ENCODE peak calls at places on chromosomes 11 and 22, in six cellular contexts. U is neuronal stem cell, L is IMR-90, Y is H1, K is mesendoderm, V is mesenchymal stem cell. R is an unnamed sample.

GRCh38 chr22:20760084-20760483 is 13.8 kb upstream of the SERPIND1 start:
- DNase-seq in L (no peak), U (no peak), V (no peak), Y (no peak), K (no peak), R (no peak)

GRCh38 chr11:398826-399225 is 4.8 kb downstream of the PKP3 start:
- DNase-seq in K (no peak), L (no peak), V (peak; percentile 43), Y (no peak), U (no peak), R (peak; percentile 54)

GRCh38 chr11:66722745-66723651 is 6.0 kb downstream of the SPTBN2 start:
- DNase-seq in L (no peak), V (no peak), Y (no peak), U (no peak), K (no peak), R (no peak)

GRCh38 chr11:28107331-28107725 is 628 bp downstream of the KIF18A start:
- DNase-seq in Y (no peak), U (no peak), K (peak; percentile 53), V (peak; percentile 63), L (peak; percentile 37), R (no peak)

GRCh38 chr11:27812341-27812740 is 112.1 kb upstream of the BDNF start:
- DNase-seq in K (no peak), Y (no peak), V (no peak), U (no peak), L (peak; percentile 60), R (no peak)

GRCh38 chr22:44995715-44996114 is 14.1 kb downstream of the PHF21B start:
- DNase-seq in K (no peak), U (no peak), Y (no peak), V (no peak), L (no peak), R (no peak)

GRCh38 chr22:25281675-25282345 is 62.4 kb downstream of the CRYBB2 start:
- DNase-seq in V (no peak), K (peak; percentile 36), Y (peak; percentile 76), U (peak; percentile 5), L (no peak), R (no peak)

GRCh38 chr11:11510939-11511338 is 110.9 kb downstream of the GALNT18 start:
- DNase-seq in V (no peak), L (peak; percentile 17), K (no peak), U (peak; percentile 47), Y (no peak), R (peak; percentile 34)

GRCh38 chr11:111624602-111625001 is 22.4 kb downstream of the SIK2 start:
- DNase-seq in Y (no peak), L (peak; percentile 40), K (no peak), U (no peak), V (peak; percentile 43), R (no peak)

GRCh38 chr11:126654886-126655806 is 299.7 kb downstream of the ST3GAL4 start:
- DNase-seq in L (no peak), Y (no peak), V (no peak), K (peak; percentile 40), U (no peak), R (no peak)

GRCh38 chr22:38866399-38867123 is 5.5 kb downstream of the CBX6 start:
- DNase-seq in K (peak; percentile 49), L (no peak), Y (peak; percentile 83), V (no peak), U (no peak), R (no peak)

GRCh38 chr11:79441159-79441875 is 487 bp upstream of the TENM4 start:
- DNase-seq in Y (peak; percentile 52), U (peak; percentile 9), L (peak; percentile 58), V (peak; percentile 50), K (peak; percentile 91), R (no peak)

GRCh38 chr11:69173326-69173725 is 17.6 kb downstream of the SMIM38 start:
- DNase-seq in V (no peak), Y (no peak), K (no peak), L (no peak), U (no peak), R (no peak)

GRCh38 chr11:112366777-112367176 is 106.1 kb upstream of the PLET1 start:
- DNase-seq in L (peak; percentile 80), U (no peak), Y (no peak), K (no peak), V (peak; percentile 87), R (no peak)

GRCh38 chr22:36029406-36029755 is 757 bp upstream of the RBFOX2 start:
- DNase-seq in U (no peak), L (peak; percentile 38), K (no peak), V (no peak), Y (no peak), R (peak; percentile 86)

GRCh38 chr22:35549338-35549737 is 8.7 kb downstream of the RASD2 start:
- DNase-seq in K (no peak), L (no peak), V (no peak), U (no peak), Y (no peak), R (no peak)

GRCh38 chr22:20552450-20552894 is 45.1 kb downstream of the MED15 start:
- DNase-seq in Y (no peak), L (peak; percentile 42), K (no peak), V (peak; percentile 82), U (no peak), R (no peak)

GRCh38 chr11:38226684-38227083 is 1628.6 kb upstream of the RAG2 start:
- DNase-seq in L (no peak), U (no peak), V (no peak), Y (no peak), K (peak; percentile 37), R (no peak)

GRCh38 chr22:45240810-45241631 is at the start of gene KIAA0930:
- DNase-seq in Y (peak; percentile 92), L (peak; percentile 68), K (peak; percentile 76), V (peak; percentile 74), U (peak; percentile 82), R (peak; percentile 56)

GRCh38 chr11:110253525-110253924 is 42.9 kb downstream of the RDX start:
- DNase-seq in K (no peak), Y (no peak), U (no peak), V (no peak), L (no peak), R (no peak)

GRCh38 chr11:45133871-45134270 is 12.6 kb upstream of the PRDM11 start:
- DNase-seq in V (no peak), U (no peak), K (no peak), Y (no peak), L (no peak), R (no peak)

GRCh38 chr11:61146413-61146812 is 14.8 kb downstream of the VPS37C start:
- DNase-seq in Y (no peak), K (no peak), V (no peak), U (no peak), L (no peak), R (no peak)

GRCh38 chr11:61145228-61146005 is 15.8 kb downstream of the VPS37C start:
- DNase-seq in U (no peak), L (no peak), V (no peak), Y (no peak), K (no peak), R (no peak)

GRCh38 chr11:61147271-61147670 is 14.0 kb downstream of the VPS37C start:
- DNase-seq in L (no peak), K (no peak), U (no peak), Y (no peak), V (no peak), R (no peak)

GRCh38 chr11:61149624-61150615 is 11.3 kb downstream of the VPS37C start:
- DNase-seq in L (peak; percentile 63), Y (no peak), K (peak; percentile 61), U (no peak), V (peak; percentile 87), R (peak; percentile 24)

DNA sequence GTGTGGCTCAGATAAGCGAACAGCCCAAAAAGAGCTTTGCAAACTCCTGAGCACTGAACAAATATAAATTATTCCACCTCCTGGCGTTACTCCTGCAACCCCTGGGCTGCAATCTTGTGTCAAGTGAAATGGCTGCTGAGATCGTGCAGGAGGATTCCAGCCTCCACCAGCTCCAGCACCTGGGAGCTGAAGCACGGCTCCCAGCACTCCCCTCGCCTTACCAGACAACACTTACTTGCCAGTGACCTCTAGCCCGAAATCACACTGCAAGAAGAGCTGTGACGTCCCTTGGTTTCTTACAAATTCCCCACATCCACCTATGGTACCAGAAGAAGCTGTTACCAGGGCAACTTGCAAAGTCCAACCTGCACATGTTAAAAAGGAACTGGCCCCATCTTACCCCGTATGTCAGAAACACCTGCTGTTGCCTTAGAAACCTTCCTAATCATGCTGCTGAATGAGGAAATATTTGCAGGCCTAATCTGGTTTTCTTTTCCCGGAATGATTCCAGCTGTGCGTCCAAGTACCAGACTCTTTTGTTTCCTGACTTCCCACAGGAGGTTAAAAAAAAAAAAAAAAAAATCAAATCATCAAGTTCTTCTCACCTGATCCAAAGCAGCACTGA is 13.1 kb downstream of the VPS37C start:
- DNase-seq in Y (no peak), L (no peak), V (no peak), K (no peak), U (no peak), R (no peak)
- H2BK5ac ChIP-seq in Y (no peak overlapping the region), L (no peak overlapping the region), V (no peak overlapping the region), K (no peak overlapping the region), U (no peak overlapping the region), R (no peak overlapping the region)

GRCh38 chr22:31943206-31943975 is 944 bp upstream of the YWHAH start:
- DNase-seq in K (no peak), L (no peak), V (no peak), Y (no peak), U (no peak), R (no peak)
- H3K4me1 ChIP-seq in K (no peaks in the 10 kb centered on the region), L (peaks cover 11% of the 10 kb centered on the region), V (peaks cover 8% of the 10 kb centered on the region), Y (peaks cover 2% of the 10 kb centered on the region), U (peaks cover 13% of the 10 kb centered on the region), R (peaks cover 7% of the 10 kb centered on the region)

DNA sequence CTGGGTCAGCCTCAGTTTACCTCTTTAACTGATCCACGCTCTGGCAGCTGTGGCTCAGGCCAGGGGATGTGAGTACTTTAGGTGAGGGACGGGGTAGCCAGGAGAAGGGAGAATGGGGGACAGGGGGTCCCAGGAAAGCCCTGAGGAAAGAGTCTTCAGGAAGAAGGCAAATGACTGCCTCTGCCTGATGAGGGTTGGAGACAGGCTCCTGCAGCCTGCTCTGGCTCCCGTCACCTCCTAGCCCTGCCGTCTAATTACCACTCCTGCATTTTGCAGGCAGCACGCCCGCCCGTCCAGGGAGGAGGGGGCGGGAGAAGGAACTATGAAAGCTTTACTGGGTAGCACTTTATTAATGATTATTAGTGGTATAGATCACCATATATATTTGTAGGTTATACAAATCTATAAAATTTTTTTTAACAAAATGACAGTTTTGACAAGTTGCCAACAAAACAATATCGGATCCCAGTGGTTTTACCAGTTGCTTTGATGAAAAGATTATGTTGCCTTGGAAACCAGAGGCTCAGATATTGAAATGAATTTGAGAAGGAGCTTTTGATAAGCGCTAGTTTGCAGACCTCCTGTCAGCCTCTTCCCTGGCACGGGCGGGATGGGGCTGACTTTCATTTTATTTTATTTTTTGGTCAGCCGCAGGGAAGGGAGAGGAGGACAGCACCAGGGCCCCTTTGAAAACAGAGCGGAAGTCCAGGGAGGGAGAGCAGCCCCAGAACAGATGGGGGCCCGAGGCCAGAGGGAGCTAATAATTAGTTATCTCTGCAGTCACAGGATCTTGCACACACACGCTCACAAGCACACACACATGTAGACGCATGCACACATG is 116.8 kb downstream of the CEP164 start:
- DNase-seq in L (no peak), K (no peak), V (no peak), Y (no peak), U (no peak), R (no peak)
- H3K4me3 ChIP-seq in L (no peak overlapping the region), K (no peak overlapping the region), V (no peak overlapping the region), Y (no peak overlapping the region), U (no peak overlapping the region), R (no peak overlapping the region)

DNA sequence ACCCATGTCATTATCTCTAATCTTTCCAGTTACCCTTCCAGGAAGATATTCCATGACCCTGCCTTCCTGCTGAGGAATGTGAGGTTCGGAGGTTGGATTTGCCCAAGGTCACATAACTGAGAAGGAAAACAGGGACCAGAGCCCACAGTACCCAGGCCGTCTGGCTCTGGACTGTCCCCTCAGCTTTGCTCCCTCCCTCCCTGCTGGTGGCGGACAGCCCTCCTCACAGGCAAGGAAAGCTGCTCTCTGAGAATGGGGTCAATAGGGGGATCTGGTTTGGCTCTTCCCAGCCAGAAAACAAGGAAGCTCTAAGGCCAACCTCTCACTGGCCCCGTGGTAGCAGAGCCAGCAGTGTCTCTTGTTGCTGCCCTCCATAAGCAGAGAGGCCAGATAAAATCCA is 63.3 kb downstream of the SYN3 start:
- DNase-seq in L (no peak), V (no peak), K (peak; percentile 34), Y (peak; percentile 41), U (no peak), R (no peak)
- H2BK5ac ChIP-seq in L (no peak overlapping the region), V (no peak overlapping the region), K (no peak overlapping the region), Y (no peak overlapping the region), U (no peak overlapping the region), R (no peak overlapping the region)